ENCODE peak calls at places on chromosomes 1 and 21, in five cellular contexts. One of them, this sample, is unnamed.

GRCh38 chr1:114093624-114094302 is 59.9 kb downstream of the SYT6 start:
- DNase-seq in NCI-H2029: no peak
- DNase-seq in mesendoderm: peak; percentile 61
- DNase-seq in NCI-H748 treated with DMSO at 0.1 percent for 48 hours: no peak
- DNase-seq in cardiac fibroblast: peak; percentile 27
- DNase-seq in this sample: no peak

GRCh38 chr21:34983680-34984086 is 65.4 kb downstream of the RUNX1 start:
- DNase-seq in NCI-H2029: no peak
- DNase-seq in mesendoderm: no peak
- DNase-seq in NCI-H748 treated with DMSO at 0.1 percent for 48 hours: no peak
- DNase-seq in cardiac fibroblast: peak; percentile 84
- DNase-seq in this sample: no peak

GRCh38 chr1:115975569-115976061 is 698 bp upstream of the SLC22A15 start:
- DNase-seq in NCI-H2029: no peak
- DNase-seq in mesendoderm: no peak
- DNase-seq in NCI-H748 treated with DMSO at 0.1 percent for 48 hours: no peak
- DNase-seq in cardiac fibroblast: no peak
- DNase-seq in this sample: no peak

GRCh38 chr1:197911172-197911856 is 5.9 kb upstream of the LHX9 start:
- DNase-seq in NCI-H2029: no peak
- DNase-seq in mesendoderm: no peak
- DNase-seq in NCI-H748 treated with DMSO at 0.1 percent for 48 hours: no peak
- DNase-seq in cardiac fibroblast: no peak
- DNase-seq in this sample: no peak

GRCh38 chr1:77536813-77537212 is 145.6 kb downstream of the ZZZ3 start:
- DNase-seq in NCI-H2029: no peak
- DNase-seq in mesendoderm: no peak
- DNase-seq in NCI-H748 treated with DMSO at 0.1 percent for 48 hours: no peak
- DNase-seq in cardiac fibroblast: peak; percentile 96
- DNase-seq in this sample: peak; percentile 87

GRCh38 chr1:8821084-8821483 is 3.6 kb upstream of the RERE start:
- DNase-seq in NCI-H2029: no peak
- DNase-seq in mesendoderm: peak; percentile 83
- DNase-seq in NCI-H748 treated with DMSO at 0.1 percent for 48 hours: no peak
- DNase-seq in cardiac fibroblast: no peak
- DNase-seq in this sample: peak; percentile 24

GRCh38 chr1:150010388-150011115 is at the start of gene OTUD7B:
- DNase-seq in NCI-H2029: peak; percentile 70
- DNase-seq in mesendoderm: peak; percentile 94
- DNase-seq in NCI-H748 treated with DMSO at 0.1 percent for 48 hours: peak; percentile 56
- DNase-seq in cardiac fibroblast: peak; percentile 88
- DNase-seq in this sample: peak; percentile 83

GRCh38 chr21:45297329-45297728 is 9.6 kb upstream of the POFUT2 start:
- DNase-seq in NCI-H2029: no peak
- DNase-seq in mesendoderm: no peak
- DNase-seq in NCI-H748 treated with DMSO at 0.1 percent for 48 hours: no peak
- DNase-seq in cardiac fibroblast: no peak
- DNase-seq in this sample: no peak

GRCh38 chr1:54109131-54110105 is 43.4 kb downstream of the CDCP2 start:
- DNase-seq in NCI-H2029: no peak
- DNase-seq in mesendoderm: no peak
- DNase-seq in NCI-H748 treated with DMSO at 0.1 percent for 48 hours: no peak
- DNase-seq in cardiac fibroblast: no peak
- DNase-seq in this sample: no peak

GRCh38 chr1:185291647-185292046 is 25.4 kb downstream of the IVNS1ABP start:
- DNase-seq in NCI-H2029: no peak
- DNase-seq in mesendoderm: no peak
- DNase-seq in NCI-H748 treated with DMSO at 0.1 percent for 48 hours: no peak
- DNase-seq in cardiac fibroblast: no peak
- DNase-seq in this sample: no peak

GRCh38 chr1:246528933-246529731 is 22.1 kb upstream of the SMYD3 start:
- DNase-seq in NCI-H2029: peak; percentile 42
- DNase-seq in mesendoderm: no peak
- DNase-seq in NCI-H748 treated with DMSO at 0.1 percent for 48 hours: no peak
- DNase-seq in cardiac fibroblast: no peak
- DNase-seq in this sample: no peak

GRCh38 chr21:39321424-39321823 is 8.0 kb upstream of the BRWD1 start:
- DNase-seq in NCI-H2029: no peak
- DNase-seq in mesendoderm: peak; percentile 30
- DNase-seq in NCI-H748 treated with DMSO at 0.1 percent for 48 hours: no peak
- DNase-seq in cardiac fibroblast: no peak
- DNase-seq in this sample: no peak

GRCh38 chr1:105343317-105343716 is 1593.6 kb downstream of the AMY1C start:
- DNase-seq in NCI-H2029: no peak
- DNase-seq in mesendoderm: no peak
- DNase-seq in NCI-H748 treated with DMSO at 0.1 percent for 48 hours: no peak
- DNase-seq in cardiac fibroblast: no peak
- DNase-seq in this sample: no peak

GRCh38 chr1:198656500-198656932 is 17.7 kb downstream of the PTPRC start:
- DNase-seq in NCI-H2029: no peak
- DNase-seq in mesendoderm: no peak
- DNase-seq in NCI-H748 treated with DMSO at 0.1 percent for 48 hours: no peak
- DNase-seq in cardiac fibroblast: peak; percentile 20
- DNase-seq in this sample: no peak

GRCh38 chr1:228861830-228862176 is 126.5 kb downstream of the RHOU start:
- DNase-seq in NCI-H2029: no peak
- DNase-seq in mesendoderm: no peak
- DNase-seq in NCI-H748 treated with DMSO at 0.1 percent for 48 hours: no peak
- DNase-seq in cardiac fibroblast: no peak
- DNase-seq in this sample: no peak

GRCh38 chr21:18275740-18276139 is 31.1 kb downstream of the CHODL start:
- DNase-seq in NCI-H2029: no peak
- DNase-seq in mesendoderm: no peak
- DNase-seq in NCI-H748 treated with DMSO at 0.1 percent for 48 hours: no peak
- DNase-seq in cardiac fibroblast: no peak
- DNase-seq in this sample: no peak

GRCh38 chr21:45768011-45768740 is 124.7 kb downstream of the PCBP3 start:
- DNase-seq in NCI-H2029: no peak
- DNase-seq in mesendoderm: no peak
- DNase-seq in NCI-H748 treated with DMSO at 0.1 percent for 48 hours: no peak
- DNase-seq in cardiac fibroblast: peak; percentile 34
- DNase-seq in this sample: no peak

GRCh38 chr1:160978510-160978927 is 23.9 kb upstream of the ITLN2 start:
- DNase-seq in NCI-H2029: peak; percentile 84
- DNase-seq in mesendoderm: no peak
- DNase-seq in NCI-H748 treated with DMSO at 0.1 percent for 48 hours: no peak
- DNase-seq in cardiac fibroblast: no peak
- DNase-seq in this sample: no peak

GRCh38 chr21:35904995-35905972 is 155.0 kb downstream of the SETD4 start:
- DNase-seq in NCI-H2029: no peak
- DNase-seq in mesendoderm: no peak
- DNase-seq in NCI-H748 treated with DMSO at 0.1 percent for 48 hours: no peak
- DNase-seq in cardiac fibroblast: peak; percentile 34
- DNase-seq in this sample: peak; percentile 36

GRCh38 chr1:89262643-89263042 is 10.0 kb downstream of the GBP5 start:
- DNase-seq in NCI-H2029: peak; percentile 7
- DNase-seq in mesendoderm: peak; percentile 34
- DNase-seq in NCI-H748 treated with DMSO at 0.1 percent for 48 hours: no peak
- DNase-seq in cardiac fibroblast: peak; percentile 72
- DNase-seq in this sample: peak; percentile 93

GRCh38 chr1:178609015-178609414 is 96.1 kb downstream of the TEX35 start:
- DNase-seq in NCI-H2029: no peak
- DNase-seq in mesendoderm: no peak
- DNase-seq in NCI-H748 treated with DMSO at 0.1 percent for 48 hours: no peak
- DNase-seq in cardiac fibroblast: peak; percentile 89
- DNase-seq in this sample: peak; percentile 24